ENCODE peak calls at places on chromosomes 11 and 22, in nine cellular contexts. Z is NCI-H460; O is T-helper 1 cell; P is uterus; B is NCI-H1417; A is naive B cell; J is germinal center; G is T1000; D is naive thymus-derived CD4-positive, alpha-beta T cell. T is an unnamed sample.

GRCh38 chr11:70420496-70420895 is 22.2 kb downstream of the CTTN start:
- DNase-seq in Z (no peak), O (no peak), P (no peak), B (no peak), A (no peak), J (no peak), G (no peak), D (no peak), T (no peak)

GRCh38 chr11:45658292-45658991 is 7.0 kb downstream of the CHST1 start:
- DNase-seq in Z (no peak), O (no peak), P (peak), B (no peak), A (no peak), J (no peak), G (no peak), D (no peak), T (no peak)

GRCh38 chr11:113059548-113059947 is 98.3 kb downstream of the NCAM1 start:
- DNase-seq in Z (no peak), O (no peak), P (no peak), B (no peak), A (no peak), J (no peak), G (no peak), D (no peak), T (no peak)

GRCh38 chr11:47177229-47177845 is 658 bp upstream of the ARFGAP2 start:
- DNase-seq in Z (peak), O (peak), P (no peak), B (peak), A (peak), J (peak), G (peak), D (peak), T (peak)

GRCh38 chr11:110297082-110297725 is 790 bp upstream of the RDX start:
- DNase-seq in Z (no peak), O (no peak), P (no peak), B (peak), A (no peak), J (no peak), G (no peak), D (no peak), T (peak)

GRCh38 chr11:36500315-36500721 is 9.8 kb downstream of the TRAF6 start:
- DNase-seq in Z (no peak), O (no peak), P (no peak), B (no peak), A (no peak), J (no peak), G (peak), D (no peak), T (peak)

GRCh38 chr11:75639752-75640151 is 29.1 kb downstream of the MAP6 start:
- DNase-seq in Z (no peak), O (no peak), P (peak), B (peak), A (peak), J (peak), G (no peak), D (no peak), T (peak)

GRCh38 chr22:43002198-43002577 is 12.8 kb downstream of the PACSIN2 start:
- DNase-seq in Z (no peak), O (no peak), P (no peak), B (no peak), A (no peak), J (no peak), G (no peak), D (no peak), T (no peak)

GRCh38 chr22:48889887-48890692 is 937.6 kb downstream of the BRD1 start:
- DNase-seq in Z (no peak), O (no peak), P (no peak), B (no peak), A (no peak), J (no peak), G (no peak), D (no peak), T (no peak)

GRCh38 chr11:120340529-120340928 is 4.3 kb downstream of the ARHGEF12 start:
- DNase-seq in Z (no peak), O (no peak), P (no peak), B (no peak), A (no peak), J (no peak), G (no peak), D (no peak), T (no peak)

GRCh38 chr11:67279589-67280340 is 9.3 kb upstream of the ANKRD13D start:
- DNase-seq in Z (no peak), O (no peak), P (no peak), B (no peak), A (no peak), J (no peak), G (no peak), D (no peak), T (no peak)

GRCh38 chr11:93279911-93280347 is 50.6 kb upstream of the DEUP1 start:
- DNase-seq in Z (no peak), O (no peak), P (no peak), B (peak), A (no peak), J (no peak), G (no peak), D (no peak), T (peak)

GRCh38 chr11:78131956-78132355 is 7.5 kb downstream of the ALG8 start:
- DNase-seq in Z (no peak), O (no peak), P (no peak), B (no peak), A (no peak), J (no peak), G (no peak), D (no peak), T (no peak)

GRCh38 chr11:132077416-132077815 is 707.0 kb downstream of the NTM start:
- DNase-seq in Z (no peak), O (no peak), P (no peak), B (no peak), A (no peak), J (no peak), G (no peak), D (no peak), T (no peak)

GRCh38 chr11:14288189-14288935 is 70.6 kb downstream of the RRAS2 start:
- DNase-seq in Z (no peak), O (no peak), P (no peak), B (no peak), A (no peak), J (no peak), G (no peak), D (no peak), T (peak)

GRCh38 chr11:46295312-46295995 is 18.0 kb downstream of the CREB3L1 start:
- DNase-seq in Z (peak), O (peak), P (peak), B (peak), A (peak), J (peak), G (peak), D (peak), T (no peak)

GRCh38 chr11:125562430-125562829 is 6.8 kb upstream of the EI24 start:
- DNase-seq in Z (no peak), O (no peak), P (no peak), B (no peak), A (no peak), J (no peak), G (no peak), D (no peak), T (no peak)

GRCh38 chr11:17921620-17922473 is 91.0 kb downstream of the SERGEF start:
- DNase-seq in Z (no peak), O (no peak), P (no peak), B (peak), A (no peak), J (no peak), G (no peak), D (no peak), T (no peak)

GRCh38 chr11:125525303-125525702 is 29.2 kb upstream of the FEZ1 start:
- DNase-seq in Z (no peak), O (no peak), P (no peak), B (no peak), A (no peak), J (no peak), G (no peak), D (no peak), T (no peak)

GRCh38 chr22:19721486-19722172 is 1.7 kb upstream of the GP1BB start:
- DNase-seq in Z (no peak), O (no peak), P (no peak), B (no peak), A (no peak), J (no peak), G (no peak), D (no peak), T (no peak)